ENCODE peak calls at places on chromosomes 7 and 10, in nine cellular contexts. N is gastrocnemius medialis, K is heart right ventricle, X is adipocyte, B is cardiac muscle cell, U is WERI-Rb-1, L is transverse colon, R is ovary, S is GM12878. J is an unnamed sample.
A peak's percentile ranks its signal among the peaks of the same experiment; 100 is the strongest.

GRCh38 chr7:149053386-149053785 is 25.1 kb upstream of the PDIA4 start:
- DNase-seq in N (no peak), K (no peak), X (no peak), B (no peak), U (no peak), L (no peak), R (no peak), S (no peak), J (no peak)

GRCh38 chr7:116259821-116260440 is 49.6 kb downstream of the TES start:
- DNase-seq in N (no peak), K (no peak), X (peak; percentile 75), B (no peak), U (no peak), L (no peak), R (no peak), S (no peak), J (no peak)

GRCh38 chr10:83083866-83084265 is 1055.4 kb upstream of the GHITM start:
- DNase-seq in N (no peak), K (no peak), X (no peak), B (no peak), U (no peak), L (no peak), R (no peak), S (no peak), J (no peak)

GRCh38 chr10:133163889-133164815 is 4.1 kb downstream of the KNDC1 start:
- DNase-seq in N (no peak), K (no peak), X (no peak), B (no peak), U (peak; percentile 3), L (peak; percentile 5), R (peak; percentile 18), S (no peak), J (peak; percentile 74)

GRCh38 chr7:64608116-64608910 is 45.4 kb upstream of the ZNF680 start:
- DNase-seq in N (no peak), K (no peak), X (no peak), B (no peak), U (no peak), L (no peak), R (no peak), S (no peak), J (no peak)

GRCh38 chr7:33500590-33500989 is 371.2 kb downstream of the BBS9 start:
- DNase-seq in N (no peak), K (no peak), X (no peak), B (no peak), U (no peak), L (no peak), R (no peak), S (no peak), J (no peak)

GRCh38 chr10:91908358-91909177 is 718 bp downstream of the FGFBP3 start:
- DNase-seq in N (peak; percentile 33), K (peak; percentile 76), X (peak; percentile 82), B (peak; percentile 99), U (peak; percentile 93), L (peak; percentile 77), R (peak; percentile 55), S (peak; percentile 48), J (peak; percentile 84)

GRCh38 chr7:28779929-28780328 is 178.2 kb downstream of the TRIL start:
- DNase-seq in N (no peak), K (no peak), X (no peak), B (no peak), U (no peak), L (no peak), R (no peak), S (no peak), J (no peak)

GRCh38 chr7:123782071-123782798 is 33.4 kb upstream of the WASL start:
- DNase-seq in N (no peak), K (no peak), X (no peak), B (no peak), U (no peak), L (no peak), R (no peak), S (no peak), J (no peak)

GRCh38 chr7:100801833-100802568 is 25.3 kb downstream of the EPHB4 start:
- DNase-seq in N (no peak), K (no peak), X (peak; percentile 95), B (no peak), U (no peak), L (peak; percentile 80), R (peak; percentile 85), S (no peak), J (peak; percentile 66)

GRCh38 chr10:132890301-132890700 is 52.1 kb downstream of the CFAP46 start:
- DNase-seq in N (no peak), K (no peak), X (no peak), B (no peak), U (no peak), L (no peak), R (no peak), S (no peak), J (no peak)

GRCh38 chr10:69766161-69766910 is 35.4 kb upstream of the COL13A1 start:
- DNase-seq in N (no peak), K (peak; percentile 25), X (peak; percentile 33), B (no peak), U (no peak), L (no peak), R (no peak), S (no peak), J (peak; percentile 50)

GRCh38 chr7:130210181-130210935 is 2.7 kb downstream of the SSMEM1 start:
- DNase-seq in N (no peak), K (no peak), X (peak; percentile 76), B (no peak), U (no peak), L (no peak), R (no peak), S (no peak), J (no peak)

GRCh38 chr10:61901829-61902447 is 439 bp downstream of the ARID5B start:
- DNase-seq in N (no peak), K (no peak), X (peak; percentile 64), B (peak; percentile 49), U (no peak), L (peak; percentile 41), R (peak; percentile 21), S (no peak), J (peak; percentile 66)

GRCh38 chr7:28076421-28077163 is 104.0 kb downstream of the JAZF1 start:
- DNase-seq in N (no peak), K (no peak), X (peak; percentile 81), B (no peak), U (no peak), L (no peak), R (no peak), S (no peak), J (no peak)

GRCh38 chr10:104640339-104641149 is 546 bp upstream of the SORCS3 start:
- DNase-seq in N (no peak), K (no peak), X (no peak), B (peak; percentile 63), U (peak; percentile 28), L (no peak), R (no peak), S (no peak), J (peak; percentile 66)

GRCh38 chr10:104641150-104642000 is at the start of gene SORCS3:
- DNase-seq in N (no peak), K (no peak), X (no peak), B (peak; percentile 69), U (peak; percentile 30), L (no peak), R (no peak), S (no peak), J (peak; percentile 78)

GRCh38 chr10:104642001-104642270 is 846 bp downstream of the SORCS3 start:
- DNase-seq in N (no peak), K (no peak), X (no peak), B (no peak), U (no peak), L (no peak), R (no peak), S (no peak), J (no peak)

GRCh38 chr10:104643023-104643663 is 2.1 kb downstream of the SORCS3 start:
- DNase-seq in N (no peak), K (no peak), X (no peak), B (no peak), U (no peak), L (no peak), R (no peak), S (no peak), J (no peak)

DNA sequence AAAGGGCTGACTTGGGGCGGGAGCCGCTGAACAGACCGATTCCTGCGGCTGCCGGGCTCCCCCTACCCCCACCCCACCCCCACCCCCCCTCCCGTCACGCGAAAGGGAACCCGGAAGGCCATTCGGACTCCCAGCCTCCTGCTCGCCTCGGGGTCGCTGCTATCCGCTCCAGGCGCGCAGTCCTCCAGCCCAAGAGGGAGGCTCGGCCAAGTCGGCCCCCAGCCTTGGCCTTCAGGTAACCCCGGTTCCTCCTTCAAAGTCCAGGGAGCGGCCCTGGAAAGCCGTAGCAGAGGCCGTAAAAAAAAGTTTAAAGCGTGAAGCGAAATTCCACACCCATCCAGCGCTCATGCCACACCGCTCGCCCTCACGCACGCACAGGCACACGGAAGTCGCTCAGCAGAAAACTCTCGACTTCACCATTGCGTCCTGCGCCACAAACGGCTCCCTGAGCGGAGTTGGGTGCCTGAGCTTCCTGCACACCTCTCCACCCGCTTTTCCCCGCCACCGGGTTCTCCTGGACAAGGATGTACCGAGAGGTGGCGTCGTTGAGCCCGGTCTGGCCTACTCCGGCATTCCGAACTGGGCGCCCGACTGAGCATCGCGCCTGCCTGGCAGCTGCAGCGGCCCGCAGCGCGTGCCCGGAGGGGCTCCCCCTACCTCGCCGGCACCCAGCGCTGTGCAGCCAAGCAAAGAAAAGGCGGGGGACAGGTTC is 1.4 kb downstream of the SORCS3 start:
- DNase-seq in N (no peak), K (peak; percentile 39), X (no peak), B (peak; percentile 91), U (peak; percentile 90), L (no peak), R (no peak), S (no peak), J (peak; percentile 90)
- H3K27me3 ChIP-seq in N (peaks cover 23% of the 10 kb centered on the region), K (peaks cover 96% of the 10 kb centered on the region), X (peaks cover 63% of the 10 kb centered on the region), B (peaks cover 40% of the 10 kb centered on the region), U (peaks cover 73% of the 10 kb centered on the region), L (peaks cover 68% of the 10 kb centered on the region), R (no peaks in the 10 kb centered on the region), S (peaks cover 2% of the 10 kb centered on the region), J (peaks cover 78% of the 10 kb centered on the region)

DNA sequence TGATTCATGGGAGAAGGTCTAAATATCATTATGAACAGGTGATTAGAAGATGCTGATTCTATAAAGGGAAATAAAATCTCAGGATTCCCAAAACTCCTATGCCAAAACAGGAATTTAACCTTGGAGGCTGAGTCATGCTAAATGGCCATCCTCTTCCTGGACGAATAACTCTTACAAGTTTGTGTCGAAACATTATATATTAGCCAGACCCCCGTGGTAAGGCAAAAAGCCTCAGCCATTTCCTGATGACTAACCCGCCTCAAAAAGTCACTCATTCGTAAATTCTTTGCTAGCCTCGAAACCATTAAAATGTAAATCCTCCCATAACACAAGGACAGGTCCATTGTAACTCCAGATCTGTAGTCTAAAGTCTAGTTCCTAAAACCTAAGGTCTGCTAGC is 32.0 kb downstream of the CUL2 start:
- DNase-seq in N (no peak), K (no peak), X (peak; percentile 79), B (no peak), U (no peak), L (no peak), R (no peak), S (peak; percentile 20), J (no peak)
- H3K27me3 ChIP-seq in N (no peaks in the 10 kb centered on the region), K (no peaks in the 10 kb centered on the region), X (no peaks in the 10 kb centered on the region), B (no peaks in the 10 kb centered on the region), U (no peaks in the 10 kb centered on the region), L (no peaks in the 10 kb centered on the region), R (no peaks in the 10 kb centered on the region), S (no peaks in the 10 kb centered on the region), J (no peaks in the 10 kb centered on the region)

GRCh38 chr7:38086857-38087256 is 91.2 kb upstream of the STARD3NL start:
- DNase-seq in N (no peak), K (no peak), X (no peak), B (no peak), U (no peak), L (no peak), R (no peak), S (no peak), J (no peak)
- H3K27me3 ChIP-seq in N (no peaks in the 10 kb centered on the region), K (peaks cover 6% of the 10 kb centered on the region), X (no peaks in the 10 kb centered on the region), B (no peaks in the 10 kb centered on the region), U (no peaks in the 10 kb centered on the region), L (no peaks in the 10 kb centered on the region), R (no peaks in the 10 kb centered on the region), S (no peaks in the 10 kb centered on the region), J (no peaks in the 10 kb centered on the region)

GRCh38 chr10:100737359-100738054 is 7.9 kb upstream of the PAX2 start:
- DNase-seq in N (no peak), K (no peak), X (no peak), B (no peak), U (no peak), L (no peak), R (no peak), S (no peak), J (peak; percentile 91)
- H3K27me3 ChIP-seq in N (peaks cover 95% of the 10 kb centered on the region), K (peaks cover 100% of the 10 kb centered on the region), X (peaks cover 91% of the 10 kb centered on the region), B (peaks cover 100% of the 10 kb centered on the region), U (peaks cover 99% of the 10 kb centered on the region), L (peaks cover 100% of the 10 kb centered on the region), R (peaks cover 3% of the 10 kb centered on the region), S (peaks cover 26% of the 10 kb centered on the region), J (peaks cover 100% of the 10 kb centered on the region)

J was measured in H7.